ENCODE peak calls at places on chromosomes 4 and X, in seven cellular contexts. B is fibroblast of mammary gland, S is H9, K is ascending aorta, N is WTC11, Q is RWPE1, R is fibroblast of lung. J is an unnamed sample.

GRCh38 chr4:112173593-112174559 is 28.6 kb downstream of the FAM241A start:
- DNase-seq in B (peak), S (no peak), R (no peak), Q (peak), K (no peak), N (no peak), J (no peak)

GRCh38 chr4:159540038-159540437 is 437.2 kb downstream of the RAPGEF2 start:
- DNase-seq in R (peak), K (no peak), N (no peak), B (no peak), S (no peak), Q (no peak), J (no peak)

GRCh38 chr4:73869130-73870055 is at the start of gene CXCL1:
- DNase-seq in K (no peak), N (peak), B (no peak), S (peak), Q (peak), R (peak), J (no peak)

GRCh38 chr4:108794136-108794535 is 31.3 kb upstream of the ETNPPL start:
- DNase-seq in S (no peak), R (peak), Q (no peak), B (no peak), N (no peak), K (no peak), J (no peak)

GRCh38 chrX:104118765-104119164 is 6.4 kb downstream of the ZCCHC18 start:
- DNase-seq in K (no peak), B (no peak), Q (no peak), R (no peak), N (no peak), S (no peak), J (no peak)

GRCh38 chr4:2927016-2927695 is 36.0 kb downstream of the NOP14 start:
- DNase-seq in Q (no peak), S (no peak), R (no peak), B (no peak), K (no peak), N (no peak), J (no peak)

GRCh38 chr4:69458184-69458826 is 37.4 kb downstream of the UGT2B4 start:
- DNase-seq in K (no peak), R (no peak), B (no peak), Q (no peak), S (no peak), N (no peak), J (no peak)

GRCh38 chr4:94765174-94765573 is 7.4 kb downstream of the BMPR1B start:
- DNase-seq in R (no peak), N (no peak), S (no peak), Q (no peak), B (no peak), K (no peak), J (no peak)

GRCh38 chrX:288561-288991 is 7.4 kb downstream of the PLCXD1 start:
- DNase-seq in Q (no peak), S (no peak), N (no peak), K (no peak), B (no peak), R (no peak), J (no peak)

GRCh38 chr4:68591204-68591603 is 15.1 kb upstream of the UGT2B17 start:
- DNase-seq in N (no peak), B (no peak), K (no peak), R (peak), S (no peak), Q (peak), J (no peak)

GRCh38 chrX:41619221-41619620 is 69.6 kb upstream of the GPR34 start:
- DNase-seq in N (no peak), K (no peak), Q (no peak), R (no peak), S (no peak), B (no peak), J (no peak)

GRCh38 chrX:1074755-1075154 is 137.7 kb downstream of the CRLF2 start:
- DNase-seq in B (no peak), S (no peak), Q (no peak), K (no peak), R (no peak), N (no peak), J (no peak)

GRCh38 chrX:40150503-40150902 is 52.7 kb upstream of the BCOR start:
- DNase-seq in B (no peak), N (no peak), R (no peak), Q (no peak), S (no peak), K (no peak), J (no peak)

GRCh38 chr4:47525154-47525819 is 40.2 kb downstream of the ATP10D start:
- DNase-seq in K (no peak), Q (peak), B (peak), R (peak), N (no peak), S (no peak), J (no peak)

GRCh38 chrX:16459008-16459407 is 190.9 kb upstream of the S100G start:
- DNase-seq in B (no peak), N (no peak), Q (no peak), S (no peak), R (no peak), K (no peak), J (no peak)

GRCh38 chr4:144709159-144709558 is 63.2 kb downstream of the HHIP start:
- DNase-seq in R (peak), S (no peak), Q (no peak), N (no peak), K (no peak), B (peak), J (no peak)

GRCh38 chrX:48468693-48469691 is 1.1 kb downstream of the SLC38A5 start:
- DNase-seq in Q (no peak), K (no peak), B (no peak), R (no peak), N (peak), S (peak), J (no peak)

GRCh38 chr4:140237616-140238352 is 83.8 kb upstream of the MAML3 start:
- DNase-seq in B (peak), S (peak), K (peak), Q (no peak), N (peak), R (peak), J (peak)

GRCh38 chrX:14497184-14497666 is 32.1 kb upstream of the GLRA2 start:
- DNase-seq in Q (no peak), S (no peak), K (no peak), N (no peak), R (no peak), B (peak), J (no peak)

GRCh38 chr4:153252122-153252521 is 47.9 kb downstream of the TRIM2 start:
- DNase-seq in S (no peak), B (no peak), Q (no peak), N (no peak), R (no peak), K (no peak), J (no peak)

GRCh38 chr4:185296665-185297460 is 87.5 kb downstream of the SNX25 start:
- DNase-seq in Q (no peak), K (no peak), S (no peak), N (no peak), R (no peak), B (no peak), J (no peak)

GRCh38 chr4:3514806-3515421 is 17.3 kb downstream of the LRPAP1 start:
- DNase-seq in R (no peak), S (peak), K (no peak), B (no peak), Q (no peak), N (peak), J (no peak)

GRCh38 chrX:100643943-100644587 is at the start of gene SRPX2:
- DNase-seq in N (no peak), K (peak), Q (peak), B (peak), R (peak), S (no peak), J (no peak)

GRCh38 chrX:10506781-10507180 is 113.6 kb downstream of the MID1 start:
- DNase-seq in N (no peak), K (no peak), R (no peak), Q (no peak), B (no peak), S (no peak), J (no peak)

GRCh38 chr4:30537462-30537861 is 182.7 kb upstream of the PCDH7 start:
- DNase-seq in B (peak), N (no peak), R (peak), S (no peak), K (no peak), Q (peak), J (no peak)

GRCh38 chrX:63275127-63275526 is 76.0 kb downstream of the SPIN4 start:
- DNase-seq in Q (peak), K (no peak), B (peak), N (peak), S (peak), R (no peak), J (no peak)

DNA sequence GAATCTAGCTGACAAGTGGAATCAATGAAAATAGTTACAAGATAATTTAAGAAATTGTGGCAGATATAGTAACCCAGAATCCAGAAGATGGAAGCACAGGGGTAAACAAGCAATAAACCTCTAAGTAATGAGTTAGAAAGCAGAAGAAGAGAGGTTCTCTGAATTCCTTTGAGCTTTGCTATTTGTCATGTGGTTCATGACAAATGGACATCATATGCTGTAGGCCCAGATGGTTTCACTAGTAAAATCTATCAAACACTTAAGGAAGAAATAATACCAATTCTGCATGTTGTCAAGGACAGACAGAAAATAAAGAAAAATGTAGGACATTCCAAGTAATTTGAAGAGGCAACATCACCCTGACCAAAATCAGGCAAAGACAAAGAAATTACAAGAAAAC is 480.8 kb upstream of the INTU start:
- DNase-seq in Q (no peak), R (peak), K (no peak), S (no peak), B (no peak), N (no peak), J (no peak)
- TF ChIP-seq CTCF in Q (no peak), R (no peak), K (no peak), S (no peak), B (no peak), N (no peak), J (no peak)

DNA sequence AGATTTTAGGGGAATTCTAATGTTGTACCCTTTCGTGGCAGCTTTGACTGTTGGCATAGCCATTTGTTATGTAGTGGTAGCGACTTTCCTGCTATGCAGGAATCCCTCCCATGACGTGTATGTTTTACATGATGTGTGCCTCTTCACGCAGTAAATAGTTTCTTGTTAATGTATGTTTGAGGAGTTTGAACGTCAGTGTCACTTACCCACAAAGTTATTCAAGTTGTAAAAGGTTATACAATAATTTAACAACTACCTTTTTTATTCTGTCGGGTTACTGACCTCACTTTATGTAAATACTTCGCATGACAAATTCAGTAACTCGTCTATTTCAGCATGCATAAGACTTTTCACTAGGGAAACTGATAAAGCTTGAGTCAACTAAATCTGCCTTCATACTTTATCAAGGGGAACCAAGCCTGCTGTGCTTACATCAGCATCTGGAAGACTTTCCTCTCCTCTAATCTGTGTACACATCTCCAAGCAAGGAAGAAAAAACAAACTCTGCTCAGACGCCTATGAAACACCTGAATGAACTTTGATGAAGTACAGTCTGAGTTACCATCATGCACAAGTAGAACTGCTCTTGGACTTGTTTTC is 61.2 kb downstream of the SLC9A6 start:
- DNase-seq in N (no peak), B (peak), Q (no peak), K (no peak), R (peak), S (no peak), J (no peak)
- TF ChIP-seq CTCF in N (no peak), B (no peak), Q (no peak), K (no peak), R (no peak), S (no peak), J (no peak)

GRCh38 chr4:79958511-79959264 is 114.3 kb downstream of the ANTXR2 start:
- DNase-seq in R (no peak), N (no peak), K (no peak), S (no peak), Q (no peak), B (no peak), J (no peak)

GRCh38 chr4:79959652-79960051 is 113.4 kb downstream of the ANTXR2 start:
- DNase-seq in R (no peak), B (no peak), K (no peak), Q (no peak), S (no peak), N (no peak), J (no peak)

GRCh38 chr4:79964715-79965345 is 108.2 kb downstream of the ANTXR2 start:
- DNase-seq in S (peak), R (peak), B (no peak), Q (no peak), N (peak), K (no peak), J (peak)

GRCh38 chr4:79964020-79964714 is 108.9 kb downstream of the ANTXR2 start:
- DNase-seq in B (no peak), Q (no peak), N (no peak), K (no peak), S (no peak), R (peak), J (no peak)
- TF ChIP-seq CTCF in B (no peak), Q (no peak), N (no peak), K (no peak), S (no peak), R (no peak), J (no peak)

GRCh38 chrX:18769812-18770573 is 62.5 kb downstream of the PPEF1 start:
- DNase-seq in K (no peak), R (peak), N (no peak), B (peak), S (no peak), Q (no peak), J (no peak)
- TF ChIP-seq CTCF in K (no peak), R (no peak), N (no peak), B (no peak), S (no peak), Q (no peak), J (peak)

GRCh38 chr4:113358784-113359183 is 309.3 kb downstream of the ANK2 start:
- DNase-seq in Q (no peak), N (no peak), B (no peak), R (no peak), K (no peak), S (no peak), J (no peak)
- TF ChIP-seq CTCF in Q (no peak), N (no peak), B (no peak), R (no peak), K (no peak), S (peak), J (no peak)

GRCh38 chrX:136209016-136209738 is 42.0 kb downstream of the MAP7D3 start:
- DNase-seq in K (no peak), B (peak), Q (no peak), N (peak), R (peak), S (peak), J (no peak)
- TF ChIP-seq CTCF in K (peak), B (peak), Q (peak), N (peak), R (peak), S (peak), J (peak)

GRCh38 chr4:149901128-149901527 is 85.5 kb upstream of the IQCM start:
- DNase-seq in S (no peak), B (no peak), K (no peak), N (no peak), Q (no peak), R (no peak), J (no peak)

GRCh38 chr4:149897784-149898183 is 82.1 kb upstream of the IQCM start:
- DNase-seq in Q (peak), R (peak), S (no peak), K (no peak), N (no peak), B (peak), J (no peak)

GRCh38 chr4:149891381-149891780 is 75.7 kb upstream of the IQCM start:
- DNase-seq in R (peak), N (no peak), Q (no peak), K (no peak), B (no peak), S (no peak), J (no peak)

GRCh38 chr4:149896428-149896827 is 80.8 kb upstream of the IQCM start:
- DNase-seq in S (no peak), Q (peak), K (no peak), R (peak), B (peak), N (peak), J (no peak)
- TF ChIP-seq CTCF in S (peak), Q (peak), K (no peak), R (peak), B (peak), N (no peak), J (peak)

J was measured in type B pancreatic cell.